ENCODE peak calls at places on chromosomes 3 and 15, in four cellular contexts. I, N, U and Z are unnamed samples.

GRCh38 chr15:40308844-40309189 is 1.1 kb upstream of the PLCB2 start:
- DNase-seq in I (peak), N (no peak), U (no peak), Z (no peak)

GRCh38 chr3:45976191-45977091 is 19.2 kb downstream of the FYCO1 start:
- DNase-seq in I (no peak), N (no peak), U (no peak), Z (no peak)

GRCh38 chr15:77487479-77487861 is 66.8 kb downstream of the HMG20A start:
- DNase-seq in I (no peak), N (no peak), U (no peak), Z (no peak)

GRCh38 chr15:83631534-83631933 is 22.4 kb upstream of the ADAMTSL3 start:
- DNase-seq in I (no peak), N (no peak), U (no peak), Z (no peak)

GRCh38 chr3:127699098-127699945 is 26.6 kb downstream of the ABTB1 start:
- DNase-seq in I (no peak), N (no peak), U (no peak), Z (no peak)

GRCh38 chr3:189238071-189238470 is 66.3 kb downstream of the TPRG1 start:
- DNase-seq in I (no peak), N (no peak), U (no peak), Z (no peak)

GRCh38 chr3:71486831-71487230 is 96.7 kb downstream of the FOXP1 start:
- DNase-seq in I (no peak), N (no peak), U (no peak), Z (no peak)

GRCh38 chr15:98917417-98917816 is 90.2 kb downstream of the PGPEP1L start:
- DNase-seq in I (no peak), N (no peak), U (no peak), Z (no peak)

GRCh38 chr3:172152869-172153268 is 113.5 kb downstream of the FNDC3B start:
- DNase-seq in I (no peak), N (no peak), U (no peak), Z (no peak)

GRCh38 chr3:51967384-51968174 is at the start of gene PCBP4:
- DNase-seq in I (peak), N (peak), U (peak), Z (peak)

GRCh38 chr15:58139631-58140522 is 1.7 kb downstream of the AQP9 start:
- DNase-seq in I (no peak), N (no peak), U (no peak), Z (no peak)

GRCh38 chr15:40999190-40999589 is 45.9 kb downstream of the CHAC1 start:
- DNase-seq in I (no peak), N (no peak), U (no peak), Z (no peak)

GRCh38 chr15:27234593-27234992 is 263.6 kb downstream of the GABRG3 start:
- DNase-seq in I (no peak), N (no peak), U (no peak), Z (no peak)

GRCh38 chr3:150203273-150203672 is 204.8 kb upstream of the TSC22D2 start:
- DNase-seq in I (no peak), N (no peak), U (no peak), Z (no peak)

GRCh38 chr3:131762981-131763380 is 260.2 kb upstream of the MRPL3 start:
- DNase-seq in I (no peak), N (no peak), U (no peak), Z (no peak)

GRCh38 chr3:20140881-20141280 is 45.1 kb downstream of the SGO1 start:
- DNase-seq in I (no peak), N (no peak), U (no peak), Z (no peak)

GRCh38 chr3:112778298-112779008 is 68.2 kb downstream of the CD200R1L start:
- DNase-seq in I (no peak), N (no peak), U (no peak), Z (no peak)

GRCh38 chr3:160564949-160565441 is 376 bp downstream of the KPNA4 start:
- DNase-seq in I (peak), N (peak), U (peak), Z (peak)

GRCh38 chr3:89098964-89099585 is 8.3 kb upstream of the EPHA3 start:
- DNase-seq in I (peak), N (peak), U (peak), Z (peak)

GRCh38 chr3:32569540-32570425 is 875 bp downstream of the DYNC1LI1 start:
- DNase-seq in I (peak), N (peak), U (peak), Z (peak)

GRCh38 chr15:75104804-75105557 is 81.6 kb downstream of the PPCDC start:
- DNase-seq in I (no peak), N (no peak), U (peak), Z (peak)

GRCh38 chr15:92599394-92599970 is 56.1 kb downstream of the FAM174B start:
- DNase-seq in I (no peak), N (no peak), U (no peak), Z (no peak)

GRCh38 chr15:62280625-62281024 is 115.5 kb upstream of the C2CD4B start:
- DNase-seq in I (no peak), N (no peak), U (no peak), Z (no peak)

GRCh38 chr15:45393851-45394250 is 15.5 kb upstream of the GATM start:
- DNase-seq in I (no peak), N (peak), U (peak), Z (no peak)

GRCh38 chr15:60972301-60972700 is 256.8 kb downstream of the RORA start:
- DNase-seq in I (no peak), N (no peak), U (no peak), Z (no peak)

GRCh38 chr15:92277776-92278175 is 115.9 kb upstream of the ST8SIA2 start:
- DNase-seq in I (no peak), N (no peak), U (no peak), Z (no peak)

GRCh38 chr15:69402816-69403215 is 11.3 kb upstream of the KIF23 start:
- DNase-seq in I (no peak), N (no peak), U (no peak), Z (no peak)

GRCh38 chr15:85614059-85614458 is 180.7 kb downstream of the KLHL25 start:
- DNase-seq in I (no peak), N (no peak), U (no peak), Z (no peak)

GRCh38 chr3:158352551-158352950 is 218.4 kb upstream of the MLF1 start:
- DNase-seq in I (no peak), N (no peak), U (no peak), Z (no peak)

GRCh38 chr15:74200394-74200793 is 2.2 kb downstream of the STRA6 start:
- DNase-seq in I (no peak), N (no peak), U (no peak), Z (no peak)

GRCh38 chr3:115550285-115550741 is 73.0 kb upstream of the GAP43 start:
- DNase-seq in I (no peak), N (no peak), U (peak), Z (no peak)

GRCh38 chr3:64239841-64240240 is 14.6 kb upstream of the PRICKLE2 start:
- DNase-seq in I (no peak), N (no peak), U (no peak), Z (no peak)

GRCh38 chr3:185188816-185189215 is 36.0 kb upstream of the C3orf70 start:
- DNase-seq in I (no peak), N (no peak), U (no peak), Z (no peak)

GRCh38 chr15:37206690-37207089 is 106.3 kb upstream of the MEIS2 start:
- DNase-seq in I (no peak), N (no peak), U (peak), Z (no peak)
- TF ChIP-seq ELF4 in I (no peak), N (no peak), U (no peak), Z (no peak)

DNA sequence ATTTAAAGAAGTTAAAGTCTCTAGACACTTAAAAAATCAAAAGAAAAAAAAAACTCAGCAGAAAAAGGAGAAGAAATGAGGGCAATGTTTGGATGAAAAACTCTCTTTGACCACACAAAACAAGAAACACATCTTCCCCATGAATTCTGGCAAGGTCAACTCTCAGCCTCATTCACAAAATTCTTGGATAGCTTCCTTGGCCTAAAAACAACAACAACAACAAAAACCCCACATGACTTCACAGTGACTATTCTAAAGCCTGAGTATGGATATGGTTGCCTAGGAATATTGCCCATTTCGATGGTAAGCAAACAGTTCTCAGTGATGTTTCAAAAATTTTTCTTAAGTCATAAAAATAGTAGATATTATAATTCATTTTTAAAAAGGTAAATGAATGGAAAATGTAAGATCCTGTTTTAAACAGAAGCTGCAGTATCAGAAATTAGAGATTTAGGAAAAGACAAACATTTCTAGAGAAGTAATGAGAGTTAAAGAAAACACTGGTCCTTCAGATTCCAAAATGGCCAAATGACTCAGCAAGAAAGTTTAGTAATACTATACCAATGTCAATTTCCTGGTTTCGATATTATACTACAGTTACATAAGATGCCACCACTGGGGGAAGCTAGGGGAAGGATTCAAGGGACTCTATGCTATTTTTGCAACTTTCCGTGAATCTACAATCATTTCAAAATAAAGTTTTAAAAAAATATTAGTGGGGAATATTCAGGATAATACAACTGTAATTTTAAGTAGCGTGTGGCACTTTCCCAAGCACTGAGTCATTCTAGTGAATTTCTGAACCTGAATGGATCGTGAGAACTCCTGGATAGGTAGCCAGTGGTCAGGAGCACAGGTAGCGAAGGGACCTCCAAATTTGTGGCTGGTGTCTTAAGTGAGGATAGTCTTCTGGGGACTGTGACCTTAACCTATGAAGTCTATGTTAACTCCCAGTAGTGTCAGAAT is 37.8 kb downstream of the TMCC1 start:
- DNase-seq in I (peak), N (no peak), U (no peak), Z (no peak)
- TF ChIP-seq ELF4 in I (no peak), N (no peak), U (no peak), Z (no peak)

DNA sequence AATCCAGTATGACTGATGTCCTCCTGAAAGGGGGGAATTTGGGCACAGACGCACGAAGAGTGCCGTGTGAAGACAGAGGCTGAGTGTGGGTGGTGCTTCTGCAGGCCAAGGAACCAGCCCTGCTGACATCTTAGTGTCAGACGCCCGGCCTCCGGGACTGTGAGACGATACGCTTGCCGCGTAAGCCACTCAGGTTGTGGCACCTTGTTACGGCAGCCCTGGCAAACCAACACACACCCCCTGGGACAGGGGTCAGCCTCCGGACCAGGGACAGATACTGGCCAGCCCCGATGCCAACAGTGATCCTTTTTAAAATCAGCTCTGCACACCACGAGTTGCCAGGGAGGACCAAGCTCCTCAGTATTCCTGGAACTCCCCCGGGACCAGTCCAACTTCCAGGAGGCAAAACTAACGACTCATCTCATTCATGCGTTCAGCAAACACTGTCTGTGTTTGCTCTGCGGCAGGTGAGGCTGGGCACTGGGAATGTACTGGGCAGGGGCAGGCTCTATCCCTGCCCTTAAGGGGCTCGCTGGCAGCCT is 21.2 kb upstream of the PIGZ start:
- DNase-seq in I (no peak), N (no peak), U (peak), Z (no peak)
- TF ChIP-seq ELF4 in I (no peak), N (no peak), U (no peak), Z (no peak)

DNA sequence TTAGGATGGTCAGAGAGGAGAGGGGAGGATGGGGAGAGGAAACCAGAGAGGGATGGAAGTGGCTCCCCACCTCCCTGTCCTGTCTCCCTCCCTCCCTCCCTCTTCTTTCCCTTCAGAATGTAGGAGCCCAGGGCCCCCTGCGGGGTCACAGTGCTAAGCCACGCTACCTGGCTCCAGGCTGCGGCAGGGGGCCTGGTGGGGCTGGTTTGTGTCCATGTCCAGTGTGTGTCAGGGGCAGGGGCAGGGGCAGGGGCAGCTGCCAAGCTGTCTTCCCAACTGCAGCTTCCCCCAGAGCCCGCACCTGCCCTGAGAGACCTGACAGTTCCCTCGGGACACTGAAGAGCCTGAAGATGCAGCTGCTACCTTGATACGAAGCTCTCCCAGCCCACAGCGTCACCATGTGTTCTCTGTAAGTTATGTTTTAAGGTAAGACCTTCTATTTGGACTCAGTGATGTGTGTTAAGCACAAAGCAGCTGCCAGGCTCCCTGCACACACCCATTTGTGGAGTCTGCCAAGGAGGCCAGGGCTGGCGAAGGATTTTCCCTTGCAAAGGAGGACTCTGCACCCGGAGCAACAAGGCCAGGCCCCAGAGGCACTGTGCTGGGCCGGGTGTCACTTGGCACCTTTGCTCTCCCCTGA is 121.8 kb upstream of the SMAD3 start:
- DNase-seq in I (peak), N (no peak), U (peak), Z (no peak)
- TF ChIP-seq ELF4 in I (no peak), N (no peak), U (no peak), Z (no peak)

GRCh38 chr15:22978691-22979068 is 1.5 kb downstream of the CYFIP1 start:
- DNase-seq in I (no peak), N (no peak), U (no peak), Z (no peak)

GRCh38 chr15:22979069-22979698 is 984 bp downstream of the CYFIP1 start:
- DNase-seq in I (peak), N (peak), U (peak), Z (peak)

GRCh38 chr15:22981336-22981840 is 1.2 kb upstream of the CYFIP1 start:
- DNase-seq in I (no peak), N (no peak), U (no peak), Z (no peak)

GRCh38 chr15:22979699-22980188 is 424 bp downstream of the CYFIP1 start:
- DNase-seq in I (peak), N (peak), U (no peak), Z (peak)

DNA sequence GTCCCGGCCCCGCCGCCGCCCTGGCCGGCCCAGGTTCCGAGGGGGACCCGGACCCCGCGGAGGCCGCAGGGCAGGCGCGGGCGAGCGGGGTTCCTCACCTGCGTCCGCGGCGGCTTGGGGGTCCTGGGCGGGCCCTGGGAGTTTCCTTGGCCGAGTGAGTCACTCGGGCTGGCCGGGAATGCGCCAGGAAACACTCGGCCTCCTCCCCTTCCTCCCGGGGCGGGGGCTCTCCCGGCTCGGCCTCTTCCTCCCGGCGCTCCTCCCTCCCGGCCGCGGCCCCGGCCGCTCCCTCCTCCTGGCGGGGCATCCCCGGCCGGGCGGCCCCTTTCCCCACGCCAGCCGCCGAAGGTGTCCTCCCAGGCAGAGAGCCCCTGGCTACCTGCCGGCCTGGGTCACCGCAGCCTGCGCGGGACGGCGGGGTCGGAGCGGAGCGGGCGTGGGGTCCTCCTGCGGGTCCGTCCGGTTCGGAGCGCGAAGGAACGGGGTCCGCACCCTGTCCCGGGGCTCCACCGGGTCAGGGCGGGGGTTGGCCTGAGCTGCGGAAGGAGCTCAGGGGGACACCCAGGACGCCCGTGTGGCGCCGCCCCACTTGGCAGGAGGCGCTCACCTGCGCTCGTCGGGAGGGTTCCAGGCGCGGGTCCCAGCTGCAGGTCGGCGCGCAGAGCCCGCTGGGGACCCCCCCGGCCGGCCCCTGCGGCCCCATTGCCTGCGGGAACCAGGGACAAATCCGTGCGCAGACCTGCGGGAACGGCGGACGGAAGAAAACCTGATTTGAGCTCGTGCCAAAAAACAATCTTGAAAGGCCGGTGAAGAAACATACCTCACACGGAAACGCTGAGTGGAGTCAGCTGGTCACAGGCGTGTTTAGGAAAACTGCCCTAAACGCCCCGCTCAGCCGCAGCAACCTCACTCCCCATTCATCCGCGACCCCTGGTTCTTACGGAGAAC is at the start of gene CYFIP1:
- DNase-seq in I (peak), N (peak), U (peak), Z (peak)
- TF ChIP-seq ELF4 in I (no peak), N (peak), U (no peak), Z (no peak)

DNA sequence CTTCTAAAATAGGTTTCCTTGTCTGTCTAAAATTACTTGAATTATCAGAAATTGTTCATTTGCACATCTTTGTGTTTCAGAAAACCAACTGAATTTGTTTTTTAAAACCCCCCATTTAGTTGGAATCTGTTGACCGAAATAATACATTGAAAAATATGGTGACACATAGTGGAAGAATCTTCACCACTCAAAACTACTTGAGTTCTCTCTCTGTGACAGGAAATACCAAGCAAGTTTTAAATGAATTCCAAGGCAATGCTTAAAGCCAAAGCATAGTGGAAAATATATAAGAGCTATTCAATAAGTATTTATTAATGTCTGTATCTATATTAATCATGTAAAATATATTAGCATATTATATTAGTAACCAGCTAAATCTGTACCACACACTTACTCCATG is 224.9 kb upstream of the COL8A1 start:
- DNase-seq in I (no peak), N (no peak), U (no peak), Z (no peak)
- TF ChIP-seq ELF4 in I (no peak), N (no peak), U (no peak), Z (no peak)

DNA sequence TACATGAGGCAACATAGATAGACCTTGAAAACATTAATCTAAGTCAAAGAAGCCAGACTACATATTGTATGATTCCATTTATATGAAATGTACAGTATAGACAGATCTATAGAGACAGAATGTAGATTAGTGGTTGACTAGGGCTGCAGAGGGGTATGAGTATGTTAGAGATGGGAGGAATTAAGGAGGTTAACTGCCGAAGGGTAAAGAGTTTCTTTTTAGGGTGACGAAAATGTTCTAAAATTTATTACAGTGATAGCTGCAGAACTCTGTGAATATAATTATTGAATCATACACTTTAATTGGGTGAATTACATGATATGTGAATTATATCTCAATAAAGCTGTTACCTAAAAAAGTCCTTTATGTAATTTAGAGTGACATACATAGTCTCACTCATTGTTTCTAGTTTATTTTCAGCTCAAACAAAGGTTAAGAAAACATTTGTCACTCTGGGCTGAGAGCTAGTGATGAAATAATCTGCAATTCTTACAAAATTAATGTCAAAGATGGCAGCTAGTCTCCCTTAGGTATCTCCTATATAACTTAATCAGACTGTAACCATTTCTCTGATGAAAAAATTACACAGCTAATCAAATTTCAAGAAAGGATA is 61.4 kb downstream of the DENND4A start:
- DNase-seq in I (no peak), N (no peak), U (no peak), Z (no peak)
- TF ChIP-seq ELF4 in I (no peak), N (no peak), U (no peak), Z (no peak)